ENCODE peak calls at places on chromosomes 16 and 17, in seven cellular contexts. One of them, this sample, is unnamed.

GRCh38 chr17:78572277-78573205 is 4.7 kb downstream of the DNAH17 start:
- DNase-seq in AG09309: no peak
- DNase-seq in GM12892: no peak
- DNase-seq in mucosa of descending colon: no peak
- DNase-seq in HCEC 1CT: no peak
- DNase-seq in T-helper 1 cell: no peak
- DNase-seq in NCI-H226: no peak
- DNase-seq in this sample: no peak

GRCh38 chr17:50893183-50893993 is 27.2 kb upstream of the TOB1 start:
- DNase-seq in T-helper 1 cell: no peak
- DNase-seq in mucosa of descending colon: no peak
- DNase-seq in GM12892: no peak
- DNase-seq in NCI-H226: no peak
- DNase-seq in HCEC 1CT: no peak
- DNase-seq in AG09309: no peak
- DNase-seq in this sample: no peak

GRCh38 chr17:71098071-71098470 is 928.7 kb downstream of the KCNJ2 start:
- DNase-seq in T-helper 1 cell: no peak
- DNase-seq in AG09309: no peak
- DNase-seq in HCEC 1CT: no peak
- DNase-seq in mucosa of descending colon: no peak
- DNase-seq in GM12892: no peak
- DNase-seq in NCI-H226: no peak
- DNase-seq in this sample: no peak

GRCh38 chr17:68141050-68141449 is 105.5 kb downstream of the KPNA2 start:
- DNase-seq in NCI-H226: no peak
- DNase-seq in GM12892: no peak
- DNase-seq in T-helper 1 cell: no peak
- DNase-seq in HCEC 1CT: peak
- DNase-seq in AG09309: no peak
- DNase-seq in mucosa of descending colon: no peak
- DNase-seq in this sample: no peak

GRCh38 chr16:55569025-55569424 is 2.5 kb downstream of the CAPNS2 start:
- DNase-seq in AG09309: peak
- DNase-seq in NCI-H226: peak
- DNase-seq in HCEC 1CT: no peak
- DNase-seq in mucosa of descending colon: no peak
- DNase-seq in T-helper 1 cell: no peak
- DNase-seq in GM12892: no peak
- DNase-seq in this sample: no peak

GRCh38 chr16:50526249-50526648 is 21.9 kb upstream of the NKD1 start:
- DNase-seq in T-helper 1 cell: no peak
- DNase-seq in HCEC 1CT: no peak
- DNase-seq in mucosa of descending colon: no peak
- DNase-seq in GM12892: no peak
- DNase-seq in AG09309: no peak
- DNase-seq in NCI-H226: no peak
- DNase-seq in this sample: no peak

GRCh38 chr16:85908444-85908843 is 9.5 kb downstream of the IRF8 start:
- DNase-seq in T-helper 1 cell: no peak
- DNase-seq in mucosa of descending colon: no peak
- DNase-seq in GM12892: no peak
- DNase-seq in NCI-H226: no peak
- DNase-seq in HCEC 1CT: no peak
- DNase-seq in AG09309: no peak
- DNase-seq in this sample: peak

GRCh38 chr16:14458576-14458975 is 171.5 kb downstream of the PARN start:
- DNase-seq in T-helper 1 cell: no peak
- DNase-seq in NCI-H226: no peak
- DNase-seq in HCEC 1CT: no peak
- DNase-seq in mucosa of descending colon: no peak
- DNase-seq in AG09309: no peak
- DNase-seq in GM12892: no peak
- DNase-seq in this sample: no peak

GRCh38 chr17:29390856-29391631 is 881 bp downstream of the TAOK1 start:
- DNase-seq in mucosa of descending colon: peak
- DNase-seq in GM12892: no peak
- DNase-seq in T-helper 1 cell: peak
- DNase-seq in AG09309: no peak
- DNase-seq in HCEC 1CT: no peak
- DNase-seq in NCI-H226: no peak
- DNase-seq in this sample: no peak

GRCh38 chr16:20811889-20812439 is 5.6 kb downstream of the REXO5 start:
- DNase-seq in NCI-H226: no peak
- DNase-seq in T-helper 1 cell: no peak
- DNase-seq in AG09309: no peak
- DNase-seq in mucosa of descending colon: no peak
- DNase-seq in GM12892: no peak
- DNase-seq in HCEC 1CT: no peak
- DNase-seq in this sample: no peak

GRCh38 chr17:81976332-81977210 is 858 bp upstream of the ASPSCR1 start:
- DNase-seq in GM12892: no peak
- DNase-seq in AG09309: no peak
- DNase-seq in HCEC 1CT: no peak
- DNase-seq in mucosa of descending colon: peak
- DNase-seq in NCI-H226: peak
- DNase-seq in T-helper 1 cell: peak
- DNase-seq in this sample: no peak

GRCh38 chr16:2752035-2752849 is at the start of gene SRRM2:
- DNase-seq in GM12892: peak
- DNase-seq in mucosa of descending colon: peak
- DNase-seq in NCI-H226: peak
- DNase-seq in AG09309: peak
- DNase-seq in HCEC 1CT: peak
- DNase-seq in T-helper 1 cell: peak
- DNase-seq in this sample: peak

GRCh38 chr16:2210386-2211365 is at the start of gene BRICD5:
- DNase-seq in T-helper 1 cell: no peak
- DNase-seq in GM12892: no peak
- DNase-seq in NCI-H226: no peak
- DNase-seq in mucosa of descending colon: no peak
- DNase-seq in AG09309: no peak
- DNase-seq in HCEC 1CT: no peak
- DNase-seq in this sample: no peak

GRCh38 chr17:56290486-56291118 is 137.3 kb downstream of the ANKFN1 start:
- DNase-seq in mucosa of descending colon: no peak
- DNase-seq in HCEC 1CT: no peak
- DNase-seq in NCI-H226: no peak
- DNase-seq in GM12892: no peak
- DNase-seq in AG09309: no peak
- DNase-seq in T-helper 1 cell: no peak
- DNase-seq in this sample: no peak

GRCh38 chr17:19322861-19323260 is 39.7 kb downstream of the B9D1 start:
- DNase-seq in GM12892: no peak
- DNase-seq in NCI-H226: no peak
- DNase-seq in T-helper 1 cell: no peak
- DNase-seq in HCEC 1CT: no peak
- DNase-seq in mucosa of descending colon: no peak
- DNase-seq in AG09309: no peak
- DNase-seq in this sample: no peak

GRCh38 chr16:88469615-88470395 is 16.7 kb downstream of the ZFPM1 start:
- DNase-seq in NCI-H226: no peak
- DNase-seq in HCEC 1CT: no peak
- DNase-seq in GM12892: no peak
- DNase-seq in T-helper 1 cell: no peak
- DNase-seq in mucosa of descending colon: no peak
- DNase-seq in AG09309: no peak
- DNase-seq in this sample: peak

GRCh38 chr16:22659933-22660332 is 149.2 kb downstream of the NPIPB5 start:
- DNase-seq in GM12892: no peak
- DNase-seq in NCI-H226: no peak
- DNase-seq in T-helper 1 cell: no peak
- DNase-seq in AG09309: no peak
- DNase-seq in mucosa of descending colon: no peak
- DNase-seq in HCEC 1CT: peak
- DNase-seq in this sample: no peak

GRCh38 chr16:85471469-85472431 is 141.4 kb upstream of the GSE1 start:
- DNase-seq in HCEC 1CT: no peak
- DNase-seq in GM12892: no peak
- DNase-seq in T-helper 1 cell: no peak
- DNase-seq in NCI-H226: peak
- DNase-seq in AG09309: no peak
- DNase-seq in mucosa of descending colon: peak
- DNase-seq in this sample: no peak

GRCh38 chr17:47665655-47666054 is 15.9 kb downstream of the KPNB1 start:
- DNase-seq in HCEC 1CT: peak
- DNase-seq in T-helper 1 cell: no peak
- DNase-seq in mucosa of descending colon: no peak
- DNase-seq in AG09309: peak
- DNase-seq in NCI-H226: no peak
- DNase-seq in GM12892: no peak
- DNase-seq in this sample: no peak

GRCh38 chr16:89867918-89868317 is 5.5 kb upstream of the TCF25 start:
- DNase-seq in AG09309: no peak
- DNase-seq in HCEC 1CT: no peak
- DNase-seq in T-helper 1 cell: no peak
- DNase-seq in mucosa of descending colon: no peak
- DNase-seq in GM12892: no peak
- DNase-seq in NCI-H226: no peak
- DNase-seq in this sample: no peak

GRCh38 chr16:24018485-24018884 is 182.7 kb downstream of the PRKCB start:
- DNase-seq in AG09309: no peak
- DNase-seq in NCI-H226: no peak
- DNase-seq in mucosa of descending colon: no peak
- DNase-seq in HCEC 1CT: no peak
- DNase-seq in T-helper 1 cell: no peak
- DNase-seq in GM12892: no peak
- DNase-seq in this sample: no peak

GRCh38 chr17:61354895-61355294 is 44.7 kb upstream of the TBX2 start:
- DNase-seq in NCI-H226: no peak
- DNase-seq in mucosa of descending colon: no peak
- DNase-seq in AG09309: no peak
- DNase-seq in GM12892: no peak
- DNase-seq in T-helper 1 cell: no peak
- DNase-seq in HCEC 1CT: no peak
- DNase-seq in this sample: no peak

GRCh38 chr16:1097800-1098199 is 1.8 kb upstream of the C1QTNF8 start:
- DNase-seq in HCEC 1CT: no peak
- DNase-seq in NCI-H226: no peak
- DNase-seq in GM12892: no peak
- DNase-seq in AG09309: no peak
- DNase-seq in T-helper 1 cell: no peak
- DNase-seq in mucosa of descending colon: no peak
- DNase-seq in this sample: no peak

GRCh38 chr17:50685691-50686493 is 21.8 kb downstream of the ANKRD40 start:
- DNase-seq in AG09309: no peak
- DNase-seq in GM12892: no peak
- DNase-seq in HCEC 1CT: no peak
- DNase-seq in mucosa of descending colon: no peak
- DNase-seq in NCI-H226: no peak
- DNase-seq in T-helper 1 cell: no peak
- DNase-seq in this sample: no peak

GRCh38 chr17:75619506-75620431 is 13.5 kb upstream of the SMIM5 start:
- DNase-seq in T-helper 1 cell: no peak
- DNase-seq in mucosa of descending colon: no peak
- DNase-seq in GM12892: peak
- DNase-seq in AG09309: no peak
- DNase-seq in NCI-H226: peak
- DNase-seq in HCEC 1CT: peak
- DNase-seq in this sample: peak

GRCh38 chr16:1465567-1465915 is 9.3 kb downstream of the CLCN7 start:
- DNase-seq in NCI-H226: no peak
- DNase-seq in HCEC 1CT: no peak
- DNase-seq in GM12892: no peak
- DNase-seq in mucosa of descending colon: no peak
- DNase-seq in T-helper 1 cell: no peak
- DNase-seq in AG09309: no peak
- DNase-seq in this sample: no peak

GRCh38 chr16:11114366-11115164 is 141.4 kb downstream of the SOCS1 start:
- DNase-seq in GM12892: no peak
- DNase-seq in AG09309: no peak
- DNase-seq in T-helper 1 cell: peak
- DNase-seq in NCI-H226: no peak
- DNase-seq in mucosa of descending colon: no peak
- DNase-seq in HCEC 1CT: no peak
- DNase-seq in this sample: no peak

GRCh38 chr16:87931504-87931903 is 4.8 kb downstream of the CA5A start:
- DNase-seq in T-helper 1 cell: peak
- DNase-seq in mucosa of descending colon: no peak
- DNase-seq in NCI-H226: peak
- DNase-seq in HCEC 1CT: no peak
- DNase-seq in AG09309: no peak
- DNase-seq in GM12892: no peak
- DNase-seq in this sample: no peak

GRCh38 chr17:40548491-40548981 is 16.7 kb downstream of the CCR7 start:
- DNase-seq in mucosa of descending colon: no peak
- DNase-seq in NCI-H226: no peak
- DNase-seq in GM12892: no peak
- DNase-seq in AG09309: no peak
- DNase-seq in T-helper 1 cell: no peak
- DNase-seq in HCEC 1CT: no peak
- DNase-seq in this sample: no peak

GRCh38 chr17:66918896-66919295 is 45.6 kb upstream of the CACNG4 start:
- DNase-seq in GM12892: no peak
- DNase-seq in NCI-H226: no peak
- DNase-seq in AG09309: no peak
- DNase-seq in HCEC 1CT: no peak
- DNase-seq in T-helper 1 cell: no peak
- DNase-seq in mucosa of descending colon: no peak
- DNase-seq in this sample: no peak

GRCh38 chr16:51898872-51899271 is 648.1 kb downstream of the TOX3 start:
- DNase-seq in mucosa of descending colon: no peak
- DNase-seq in NCI-H226: no peak
- DNase-seq in T-helper 1 cell: no peak
- DNase-seq in GM12892: no peak
- DNase-seq in HCEC 1CT: peak
- DNase-seq in AG09309: no peak
- DNase-seq in this sample: no peak

GRCh38 chr16:30901201-30902069 is 5.0 kb downstream of the CTF1 start:
- DNase-seq in NCI-H226: no peak
- DNase-seq in T-helper 1 cell: peak
- DNase-seq in HCEC 1CT: no peak
- DNase-seq in mucosa of descending colon: no peak
- DNase-seq in GM12892: no peak
- DNase-seq in AG09309: no peak
- DNase-seq in this sample: no peak

This sample was measured in GM10248.